ENCODE peak calls at places on chromosome 16, in five cellular contexts. F is A549, S is K562, G is H1, Z is HepG2. R is an unnamed sample.
A peak's percentile ranks its signal among the peaks of the same experiment; 100 is the strongest.

GRCh38 chr16:54351171-54351570 is 64.6 kb upstream of the IRX3 start:
- DNase-seq in S (no peak), G (no peak), Z (no peak), F (no peak), R (no peak)

GRCh38 chr16:68291227-68291626 is 19.5 kb downstream of the SLC7A6OS start:
- DNase-seq in G (no peak), S (no peak), F (no peak), Z (no peak), R (no peak)

GRCh38 chr16:66924527-66925321 is 611 bp downstream of the RRAD start:
- DNase-seq in F (peak; percentile 81), Z (no peak), S (peak; percentile 84), G (peak; percentile 88), R (no peak)

GRCh38 chr16:30104492-30104891 is 8.5 kb upstream of the YPEL3 start:
- DNase-seq in F (no peak), S (no peak), G (no peak), Z (no peak), R (no peak)

GRCh38 chr16:78324649-78325274 is 225.3 kb downstream of the WWOX start:
- DNase-seq in G (no peak), Z (peak; percentile 16), F (no peak), S (peak; percentile 2), R (no peak)

GRCh38 chr16:74877706-74878105 is 103.1 kb upstream of the FA2H start:
- DNase-seq in G (no peak), F (no peak), S (no peak), Z (no peak), R (no peak)

GRCh38 chr16:88528902-88529318 is 41.3 kb upstream of the ZC3H18 start:
- DNase-seq in S (no peak), F (no peak), Z (no peak), G (no peak), R (no peak)

GRCh38 chr16:2987854-2988253 is 7.6 kb upstream of the PKMYT1 start:
- DNase-seq in Z (no peak), G (no peak), S (no peak), F (no peak), R (no peak)

GRCh38 chr16:66658860-66659190 is 37.7 kb downstream of the CMTM4 start:
- DNase-seq in S (no peak), Z (no peak), G (no peak), F (no peak), R (no peak)

GRCh38 chr16:31200821-31201510 is 1.6 kb downstream of the PYCARD start:
- DNase-seq in G (no peak), F (no peak), Z (no peak), S (peak; percentile 64), R (no peak)

GRCh38 chr16:28990375-28991040 is 5.7 kb downstream of the LAT start:
- DNase-seq in G (no peak), F (no peak), S (no peak), Z (no peak), R (no peak)

GRCh38 chr16:4884972-4885874 is 37.9 kb downstream of the UBN1 start:
- DNase-seq in S (no peak), Z (no peak), G (no peak), F (no peak), R (no peak)

GRCh38 chr16:89294486-89294885 is 77.0 kb downstream of the ZNF778 start:
- DNase-seq in S (no peak), G (no peak), F (no peak), Z (no peak), R (no peak)

GRCh38 chr16:41439-42068 is 11.9 kb downstream of the POLR3K start:
- DNase-seq in F (no peak), G (no peak), Z (no peak), S (no peak), R (no peak)

GRCh38 chr16:17305694-17306093 is 165.1 kb downstream of the XYLT1 start:
- DNase-seq in F (no peak), S (no peak), Z (no peak), G (no peak), R (no peak)

GRCh38 chr16:53417011-53417410 is 17.3 kb upstream of the RBL2 start:
- DNase-seq in F (no peak), Z (no peak), S (no peak), G (no peak), R (peak; percentile 4)

GRCh38 chr16:23080747-23081146 is 68.5 kb downstream of the USP31 start:
- DNase-seq in Z (no peak), F (no peak), G (no peak), S (no peak), R (no peak)

GRCh38 chr16:1290032-1290431 is 19.4 kb upstream of the UBE2I start:
- DNase-seq in G (no peak), Z (no peak), S (no peak), F (no peak), R (no peak)

GRCh38 chr16:64426131-64426666 is 695.7 kb downstream of the CDH11 start:
- DNase-seq in S (no peak), F (no peak), G (no peak), Z (no peak), R (no peak)

GRCh38 chr16:63749256-63749655 is 1372.6 kb downstream of the CDH11 start:
- DNase-seq in S (no peak), G (no peak), Z (no peak), F (no peak), R (no peak)

GRCh38 chr16:28067604-28068382 is 4.3 kb upstream of the GSG1L start:
- DNase-seq in Z (no peak), G (no peak), S (peak; percentile 4), F (no peak), R (peak; percentile 74)

DNA sequence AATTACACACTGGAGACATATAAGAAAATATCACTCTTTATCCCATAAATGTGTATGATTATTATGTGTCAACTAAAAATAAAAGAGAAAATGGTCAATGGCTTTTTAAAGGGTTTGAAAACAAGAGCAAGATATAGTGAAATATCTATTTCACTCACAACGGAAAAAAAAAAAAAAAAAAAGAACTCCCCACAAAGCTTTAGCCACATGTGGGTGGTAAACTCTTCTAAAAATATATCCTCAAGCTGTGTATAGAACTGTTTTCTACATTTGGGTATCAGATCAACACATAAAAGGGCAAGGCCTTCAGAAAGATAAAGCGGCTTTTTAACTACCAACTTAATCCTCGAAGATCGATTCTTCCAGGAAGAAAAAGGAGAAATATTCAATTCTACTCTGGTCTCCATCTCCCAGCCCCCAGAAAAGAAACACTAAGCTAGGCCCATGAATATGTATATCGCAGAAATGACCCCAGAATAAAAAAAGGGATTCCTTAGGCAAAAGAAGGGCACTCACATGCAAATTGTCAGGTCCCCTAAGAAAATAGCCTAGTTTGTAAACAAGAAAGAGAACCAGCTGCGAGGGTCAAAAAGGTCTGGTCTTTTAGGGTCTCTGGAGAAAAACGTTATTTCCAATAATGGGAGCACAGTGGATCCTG is 4.4 kb downstream of the LITAF start:
- DNase-seq in F (no peak), Z (no peak), S (no peak), G (no peak), R (no peak)
- TF ChIP-seq MAFK in F (no peak), Z (no peak), S (no peak), G (no peak), R (no peak)

DNA sequence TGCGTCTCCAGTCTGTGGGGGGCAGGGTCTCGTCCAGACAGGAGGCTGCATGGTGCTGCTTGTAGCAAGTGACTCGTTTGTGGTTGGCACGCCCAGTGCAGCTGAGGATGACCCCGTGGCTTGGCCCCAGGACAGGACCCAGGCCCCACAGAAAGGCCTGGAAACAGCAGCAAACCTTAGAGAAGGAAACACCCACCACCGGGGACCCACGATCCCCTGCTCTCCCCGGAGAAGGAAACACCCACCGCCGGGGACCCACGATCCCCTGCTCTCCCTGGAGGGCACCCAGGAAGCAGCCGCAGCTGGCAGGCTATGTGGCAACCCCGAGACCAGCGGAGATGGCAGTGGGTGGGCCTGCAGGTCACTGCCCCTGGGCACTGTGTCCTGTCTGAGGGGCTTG is 8.3 kb upstream of the C16orf95 start:
- DNase-seq in F (no peak), G (no peak), Z (no peak), S (no peak), R (peak; percentile 10)
- TF ChIP-seq RAD21 in F (no peak), G (no peak), Z (no peak), S (no peak), R (no peak)

DNA sequence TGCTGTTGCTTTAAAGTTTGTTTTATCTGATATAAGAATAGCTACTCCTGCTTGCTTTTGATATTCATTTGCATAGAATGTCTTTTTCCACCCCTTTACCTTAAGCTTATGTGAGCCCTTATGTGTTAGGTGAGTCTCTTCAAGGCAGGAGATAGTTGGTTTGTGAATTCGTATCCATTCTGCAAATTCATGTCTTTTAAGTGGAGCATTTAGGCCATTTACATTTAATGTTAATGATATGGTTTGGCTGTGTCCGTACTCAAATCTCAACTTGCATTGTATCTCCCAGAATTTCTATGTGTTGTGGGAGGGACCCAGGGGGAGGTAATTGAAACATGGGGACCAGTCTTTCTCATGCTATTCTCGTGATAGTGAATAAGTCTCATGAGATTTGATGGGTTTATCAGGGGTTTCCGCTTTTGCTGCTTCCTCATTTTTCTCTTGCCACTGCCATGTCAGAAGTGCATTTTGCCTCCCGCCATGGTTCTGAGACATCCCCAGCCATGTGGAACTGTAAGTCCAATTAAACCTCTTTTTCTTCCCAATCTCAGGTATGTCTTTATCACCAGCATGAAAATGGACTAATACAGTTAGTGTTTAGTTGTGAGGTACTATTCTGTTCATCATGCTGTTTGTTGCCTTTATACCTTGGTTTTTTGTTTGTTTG is 27.2 kb downstream of the ATF7IP2 start:
- DNase-seq in F (no peak), G (no peak), S (no peak), Z (no peak), R (no peak)
- H3K9me3 ChIP-seq in F (peaks cover 44% of the 10 kb centered on the region), G (peaks cover 25% of the 10 kb centered on the region), S (peaks cover 60% of the 10 kb centered on the region), Z (peaks cover 62% of the 10 kb centered on the region), R (peaks cover 10% of the 10 kb centered on the region)

DNA sequence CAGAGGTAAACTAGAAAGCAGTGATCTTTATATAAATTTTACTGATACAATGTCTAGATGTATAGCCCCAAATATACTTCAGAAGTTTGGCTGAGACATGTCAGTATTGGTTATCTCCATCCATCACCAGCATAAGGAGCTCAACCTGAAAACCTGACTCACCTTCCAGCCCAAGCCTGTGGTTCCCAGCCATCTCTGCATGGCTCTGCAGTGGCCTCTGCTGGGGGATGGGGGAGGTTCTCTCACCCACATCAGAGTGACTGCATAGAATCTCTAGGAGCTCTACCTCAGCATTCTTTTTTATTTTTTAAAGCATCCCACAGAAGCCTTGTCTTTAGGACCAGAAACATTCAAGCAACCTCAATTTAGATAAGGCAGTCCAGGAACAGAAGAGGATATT is 27.3 kb downstream of the USP7 start:
- DNase-seq in F (peak; percentile 69), Z (peak; percentile 70), S (peak; percentile 59), G (no peak), R (peak; percentile 54)
- TF ChIP-seq MAFK in F (no peak), Z (no peak), S (no peak), G (peak; percentile 31), R (no peak)

GRCh38 chr16:81752225-81752875 is 26.7 kb upstream of the PLCG2 start:
- DNase-seq in Z (no peak), G (no peak), S (peak; percentile 84), F (no peak), R (no peak)
- TF ChIP-seq RAD21 in Z (no peak), G (no peak), S (peak; percentile 37), F (no peak), R (no peak)

DNA sequence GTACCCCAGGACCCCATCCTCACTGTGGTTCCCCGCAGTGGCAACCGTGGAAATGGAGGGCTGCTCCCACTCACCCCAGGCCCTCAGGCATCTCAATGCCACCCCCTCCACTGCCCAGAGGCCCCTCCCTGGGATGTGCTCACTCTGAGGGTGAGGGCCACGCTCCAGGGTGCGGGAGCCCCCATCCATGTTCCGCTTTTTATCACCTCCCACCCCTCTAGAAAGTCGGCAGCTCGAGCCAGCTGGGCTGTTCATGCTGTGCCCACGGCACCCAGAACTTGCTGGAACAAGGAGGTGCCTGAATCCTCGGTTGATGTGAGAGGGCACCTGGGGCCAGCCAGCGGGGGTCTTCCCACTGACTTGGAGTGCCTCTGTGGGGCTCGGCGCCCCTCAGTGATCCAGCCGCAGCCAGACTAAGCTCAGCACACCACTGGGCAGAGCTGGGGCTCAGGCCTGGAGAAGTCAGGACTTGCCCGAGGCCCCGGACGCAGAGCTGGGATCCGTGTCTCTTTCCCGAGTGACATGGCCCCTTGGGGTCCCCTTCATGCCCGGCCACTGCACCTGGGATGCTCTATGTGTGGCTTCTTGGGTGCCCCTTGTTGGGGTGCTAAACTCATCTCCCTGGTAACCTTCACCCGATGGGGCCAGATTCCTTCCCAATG is 143.1 kb upstream of the GSE1 start:
- DNase-seq in G (no peak), S (no peak), Z (no peak), F (no peak), R (no peak)
- H3K9me3 ChIP-seq in G (no peaks in the 10 kb centered on the region), S (no peaks in the 10 kb centered on the region), Z (no peaks in the 10 kb centered on the region), F (no peaks in the 10 kb centered on the region), R (no peaks in the 10 kb centered on the region)

R was measured in IMR-90.